ENCODE peak calls at places on chromosomes 11 and 22, in five cellular contexts. One of them, this sample, is unnamed.

GRCh38 chr22:23829845-23830372 is 8.9 kb downstream of the DERL3 start:
- DNase-seq in CD8-positive, alpha-beta memory T cell: no peak
- DNase-seq in effector CD4-positive, alpha-beta T cell: no peak
- DNase-seq in GM13977: no peak
- DNase-seq in left lung: no peak
- DNase-seq in this sample: peak

GRCh38 chr22:33210129-33210784 is 152.1 kb upstream of the SYN3 start:
- DNase-seq in CD8-positive, alpha-beta memory T cell: no peak
- DNase-seq in effector CD4-positive, alpha-beta T cell: no peak
- DNase-seq in GM13977: peak
- DNase-seq in left lung: no peak
- DNase-seq in this sample: no peak

GRCh38 chr22:24040946-24041345 is 29.8 kb downstream of the CABIN1 start:
- DNase-seq in CD8-positive, alpha-beta memory T cell: no peak
- DNase-seq in effector CD4-positive, alpha-beta T cell: no peak
- DNase-seq in GM13977: no peak
- DNase-seq in left lung: no peak
- DNase-seq in this sample: no peak

GRCh38 chr11:98155696-98156095 is 865.1 kb upstream of the CNTN5 start:
- DNase-seq in CD8-positive, alpha-beta memory T cell: no peak
- DNase-seq in effector CD4-positive, alpha-beta T cell: no peak
- DNase-seq in GM13977: no peak
- DNase-seq in left lung: no peak
- DNase-seq in this sample: no peak

GRCh38 chr22:43893266-43893665 is 1.5 kb upstream of the PNPLA5 start:
- DNase-seq in CD8-positive, alpha-beta memory T cell: no peak
- DNase-seq in effector CD4-positive, alpha-beta T cell: no peak
- DNase-seq in GM13977: no peak
- DNase-seq in left lung: no peak
- DNase-seq in this sample: no peak

GRCh38 chr11:127006311-127006710 is 5.7 kb upstream of the KIRREL3 start:
- DNase-seq in CD8-positive, alpha-beta memory T cell: no peak
- DNase-seq in effector CD4-positive, alpha-beta T cell: no peak
- DNase-seq in GM13977: no peak
- DNase-seq in left lung: no peak
- DNase-seq in this sample: peak

GRCh38 chr11:29183301-29183700 is 833.5 kb downstream of the KCNA4 start:
- DNase-seq in CD8-positive, alpha-beta memory T cell: no peak
- DNase-seq in effector CD4-positive, alpha-beta T cell: no peak
- DNase-seq in GM13977: no peak
- DNase-seq in left lung: no peak
- DNase-seq in this sample: no peak

GRCh38 chr22:42196454-42196853 is 65.8 kb upstream of the CYP2D6 start:
- DNase-seq in CD8-positive, alpha-beta memory T cell: no peak
- DNase-seq in effector CD4-positive, alpha-beta T cell: no peak
- DNase-seq in GM13977: no peak
- DNase-seq in left lung: no peak
- DNase-seq in this sample: no peak

GRCh38 chr22:47837703-47838102 is 1075.3 kb downstream of the TBC1D22A start:
- DNase-seq in CD8-positive, alpha-beta memory T cell: no peak
- DNase-seq in effector CD4-positive, alpha-beta T cell: no peak
- DNase-seq in GM13977: no peak
- DNase-seq in left lung: no peak
- DNase-seq in this sample: no peak

GRCh38 chr22:24996420-24996952 is 44.0 kb downstream of the KIAA1671 start:
- DNase-seq in CD8-positive, alpha-beta memory T cell: no peak
- DNase-seq in effector CD4-positive, alpha-beta T cell: no peak
- DNase-seq in GM13977: no peak
- DNase-seq in left lung: no peak
- DNase-seq in this sample: peak

GRCh38 chr11:23311986-23312940 is 452.0 kb upstream of the CCDC179 start:
- DNase-seq in CD8-positive, alpha-beta memory T cell: no peak
- DNase-seq in effector CD4-positive, alpha-beta T cell: no peak
- DNase-seq in GM13977: no peak
- DNase-seq in left lung: no peak
- DNase-seq in this sample: peak

GRCh38 chr11:13010737-13011342 is 1.7 kb downstream of the RASSF10 start:
- DNase-seq in CD8-positive, alpha-beta memory T cell: no peak
- DNase-seq in effector CD4-positive, alpha-beta T cell: no peak
- DNase-seq in GM13977: peak
- DNase-seq in left lung: no peak
- DNase-seq in this sample: no peak

GRCh38 chr11:72221386-72221785 is 3.2 kb upstream of the INPPL1 start:
- DNase-seq in CD8-positive, alpha-beta memory T cell: no peak
- DNase-seq in effector CD4-positive, alpha-beta T cell: no peak
- DNase-seq in GM13977: peak
- DNase-seq in left lung: no peak
- DNase-seq in this sample: no peak

GRCh38 chr11:124875943-124876817 is 10.9 kb downstream of the ROBO3 start:
- DNase-seq in CD8-positive, alpha-beta memory T cell: peak
- DNase-seq in effector CD4-positive, alpha-beta T cell: peak
- DNase-seq in GM13977: peak
- DNase-seq in left lung: peak
- DNase-seq in this sample: peak

GRCh38 chr11:75270896-75271415 is 30.4 kb downstream of the TPBGL start:
- DNase-seq in CD8-positive, alpha-beta memory T cell: no peak
- DNase-seq in effector CD4-positive, alpha-beta T cell: no peak
- DNase-seq in GM13977: peak
- DNase-seq in left lung: peak
- DNase-seq in this sample: no peak

GRCh38 chr11:45250035-45250693 is 36.0 kb downstream of the SYT13 start:
- DNase-seq in CD8-positive, alpha-beta memory T cell: no peak
- DNase-seq in effector CD4-positive, alpha-beta T cell: no peak
- DNase-seq in GM13977: no peak
- DNase-seq in left lung: no peak
- DNase-seq in this sample: no peak

GRCh38 chr11:69030324-69030723 is 17.3 kb upstream of the MRGPRF start:
- DNase-seq in CD8-positive, alpha-beta memory T cell: no peak
- DNase-seq in effector CD4-positive, alpha-beta T cell: no peak
- DNase-seq in GM13977: no peak
- DNase-seq in left lung: no peak
- DNase-seq in this sample: no peak

GRCh38 chr22:45150139-45150538 is 13.6 kb upstream of the NUP50 start:
- DNase-seq in CD8-positive, alpha-beta memory T cell: no peak
- DNase-seq in effector CD4-positive, alpha-beta T cell: no peak
- DNase-seq in GM13977: no peak
- DNase-seq in left lung: no peak
- DNase-seq in this sample: no peak

GRCh38 chr11:70577258-70577603 is 178.9 kb downstream of the CTTN start:
- DNase-seq in CD8-positive, alpha-beta memory T cell: no peak
- DNase-seq in effector CD4-positive, alpha-beta T cell: no peak
- DNase-seq in GM13977: no peak
- DNase-seq in left lung: no peak
- DNase-seq in this sample: no peak

GRCh38 chr11:10604340-10604748 is 35.9 kb upstream of the LYVE1 start:
- DNase-seq in CD8-positive, alpha-beta memory T cell: no peak
- DNase-seq in effector CD4-positive, alpha-beta T cell: no peak
- DNase-seq in GM13977: no peak
- DNase-seq in left lung: no peak
- DNase-seq in this sample: no peak

GRCh38 chr11:64251986-64252837 is 882 bp downstream of the PLCB3 start:
- DNase-seq in CD8-positive, alpha-beta memory T cell: no peak
- DNase-seq in effector CD4-positive, alpha-beta T cell: no peak
- DNase-seq in GM13977: peak
- DNase-seq in left lung: peak
- DNase-seq in this sample: no peak

GRCh38 chr11:83002047-83002446 is 69.7 kb downstream of the RAB30 start:
- DNase-seq in CD8-positive, alpha-beta memory T cell: no peak
- DNase-seq in effector CD4-positive, alpha-beta T cell: no peak
- DNase-seq in GM13977: no peak
- DNase-seq in left lung: no peak
- DNase-seq in this sample: no peak

GRCh38 chr11:134040386-134041297 is 28.2 kb upstream of the JAM3 start:
- DNase-seq in CD8-positive, alpha-beta memory T cell: no peak
- DNase-seq in effector CD4-positive, alpha-beta T cell: no peak
- DNase-seq in GM13977: no peak
- DNase-seq in left lung: no peak
- DNase-seq in this sample: peak

GRCh38 chr11:88604255-88604654 is 266.7 kb upstream of the CTSC start:
- DNase-seq in CD8-positive, alpha-beta memory T cell: no peak
- DNase-seq in effector CD4-positive, alpha-beta T cell: no peak
- DNase-seq in GM13977: no peak
- DNase-seq in left lung: no peak
- DNase-seq in this sample: peak

GRCh38 chr11:33987975-33988580 is 63.5 kb upstream of the CAPRIN1 start:
- DNase-seq in CD8-positive, alpha-beta memory T cell: peak
- DNase-seq in effector CD4-positive, alpha-beta T cell: peak
- DNase-seq in GM13977: peak
- DNase-seq in left lung: peak
- DNase-seq in this sample: peak

GRCh38 chr11:111922803-111923202 is 4.1 kb downstream of the C11orf52 start:
- DNase-seq in CD8-positive, alpha-beta memory T cell: no peak
- DNase-seq in effector CD4-positive, alpha-beta T cell: no peak
- DNase-seq in GM13977: no peak
- DNase-seq in left lung: no peak
- DNase-seq in this sample: peak

GRCh38 chr11:6663794-6664478 is 8.3 kb upstream of the DCHS1 start:
- DNase-seq in CD8-positive, alpha-beta memory T cell: no peak
- DNase-seq in effector CD4-positive, alpha-beta T cell: no peak
- DNase-seq in GM13977: no peak
- DNase-seq in left lung: no peak
- DNase-seq in this sample: no peak

GRCh38 chr22:35910926-35911325 is 117.7 kb downstream of the RBFOX2 start:
- DNase-seq in CD8-positive, alpha-beta memory T cell: no peak
- DNase-seq in effector CD4-positive, alpha-beta T cell: no peak
- DNase-seq in GM13977: no peak
- DNase-seq in left lung: no peak
- DNase-seq in this sample: no peak

GRCh38 chr22:41478891-41479521 is 10.1 kb downstream of the ACO2 start:
- DNase-seq in CD8-positive, alpha-beta memory T cell: no peak
- DNase-seq in effector CD4-positive, alpha-beta T cell: no peak
- DNase-seq in GM13977: peak
- DNase-seq in left lung: peak
- DNase-seq in this sample: no peak

GRCh38 chr11:105960252-105961245 is 61.5 kb downstream of the MSANTD4 start:
- DNase-seq in CD8-positive, alpha-beta memory T cell: no peak
- DNase-seq in effector CD4-positive, alpha-beta T cell: no peak
- DNase-seq in GM13977: no peak
- DNase-seq in left lung: no peak
- DNase-seq in this sample: no peak

GRCh38 chr11:30377347-30377746 is 54.4 kb downstream of the ARL14EP start:
- DNase-seq in CD8-positive, alpha-beta memory T cell: no peak
- DNase-seq in effector CD4-positive, alpha-beta T cell: no peak
- DNase-seq in GM13977: no peak
- DNase-seq in left lung: no peak
- DNase-seq in this sample: no peak

GRCh38 chr22:49243965-49244364 is 583.7 kb downstream of the BRD1 start:
- DNase-seq in CD8-positive, alpha-beta memory T cell: no peak
- DNase-seq in effector CD4-positive, alpha-beta T cell: no peak
- DNase-seq in GM13977: no peak
- DNase-seq in left lung: no peak
- DNase-seq in this sample: no peak

GRCh38 chr11:2144549-2145220 is 5.5 kb upstream of the IGF2 start:
- DNase-seq in CD8-positive, alpha-beta memory T cell: no peak
- DNase-seq in effector CD4-positive, alpha-beta T cell: no peak
- DNase-seq in GM13977: no peak
- DNase-seq in left lung: no peak
- DNase-seq in this sample: no peak

GRCh38 chr22:23237201-23237798 is 57.0 kb downstream of the BCR start:
- DNase-seq in CD8-positive, alpha-beta memory T cell: no peak
- DNase-seq in effector CD4-positive, alpha-beta T cell: no peak
- DNase-seq in GM13977: no peak
- DNase-seq in left lung: no peak
- DNase-seq in this sample: peak

GRCh38 chr22:40799008-40799407 is 20.1 kb downstream of the SLC25A17 start:
- DNase-seq in CD8-positive, alpha-beta memory T cell: no peak
- DNase-seq in effector CD4-positive, alpha-beta T cell: no peak
- DNase-seq in GM13977: no peak
- DNase-seq in left lung: no peak
- DNase-seq in this sample: no peak

GRCh38 chr11:72375241-72375640 is 59.1 kb downstream of the CLPB start:
- DNase-seq in CD8-positive, alpha-beta memory T cell: no peak
- DNase-seq in effector CD4-positive, alpha-beta T cell: no peak
- DNase-seq in GM13977: no peak
- DNase-seq in left lung: no peak
- DNase-seq in this sample: no peak

GRCh38 chr22:48838846-48839730 is 988.6 kb downstream of the BRD1 start:
- DNase-seq in CD8-positive, alpha-beta memory T cell: no peak
- DNase-seq in effector CD4-positive, alpha-beta T cell: no peak
- DNase-seq in GM13977: no peak
- DNase-seq in left lung: no peak
- DNase-seq in this sample: no peak

GRCh38 chr11:67631427-67631826 is 1.7 kb upstream of the NUDT8 start:
- DNase-seq in CD8-positive, alpha-beta memory T cell: no peak
- DNase-seq in effector CD4-positive, alpha-beta T cell: no peak
- DNase-seq in GM13977: no peak
- DNase-seq in left lung: peak
- DNase-seq in this sample: no peak